ENCODE peak calls at places on chromosomes 4 and X, in seven cellular contexts. J is Right ventricle myocardium inferior; E is stimulated activated CD4-positive, alpha-beta T cell treated with anti-CD3 and anti-CD28 coated beads, Interleukin-1b, Interleukin-23, amount 100 ng/mL, for 1 hour; H is cardiac fibroblast; M is activated gamma-delta T cell treated with anti-CD3 and anti-CD28 coated beads, Interleukin-2, amount 50 U/mL, for 16 hours; S is activated CD4-positive, alpha-beta T cell treated with anti-CD3 and anti-CD28 coated beads, Interleukin-2, amount 10 ng/mL, durations not matched to agents 24 days and 14 days; Q is neural progenitor cell. F is an unnamed sample.

GRCh38 chr4:139735381-139736256 is 70.0 kb downstream of the MGST2 start:
- DNase-seq in J (peak; percentile 77), E (no peak), S (no peak), H (peak; percentile 22), M (no peak), Q (peak; percentile 78), F (no peak)

GRCh38 chrX:101693476-101693875 is 33.8 kb upstream of the ARMCX2 start:
- DNase-seq in Q (no peak), J (no peak), M (no peak), E (no peak), H (no peak), S (no peak), F (no peak)

GRCh38 chr4:6658635-6659075 is 18.2 kb downstream of the MRFAP1 start:
- DNase-seq in S (peak; percentile 85), Q (peak; percentile 53), H (peak; percentile 46), J (no peak), M (no peak), E (peak; percentile 30), F (no peak)

GRCh38 chr4:163858515-163858914 is 364.0 kb downstream of the TMA16 start:
- DNase-seq in Q (no peak), E (no peak), S (no peak), M (no peak), J (no peak), H (no peak), F (no peak)

GRCh38 chrX:7068939-7069367 is 78.6 kb upstream of the STS start:
- DNase-seq in E (no peak), J (no peak), M (no peak), S (peak; percentile 64), H (no peak), Q (peak; percentile 18), F (peak; percentile 23)

GRCh38 chr4:16858275-16858752 is 40.1 kb downstream of the LDB2 start:
- DNase-seq in J (no peak), E (no peak), Q (no peak), S (no peak), M (no peak), H (peak; percentile 31), F (no peak)

GRCh38 chr4:150355858-150356455 is 226.0 kb upstream of the MAB21L2 start:
- DNase-seq in J (no peak), M (no peak), Q (no peak), E (no peak), H (no peak), S (no peak), F (no peak)

GRCh38 chrX:150692837-150693781 is at the start of gene MTMR1:
- DNase-seq in H (peak; percentile 11), Q (peak; percentile 68), S (peak; percentile 82), E (peak; percentile 29), M (peak; percentile 34), J (peak; percentile 69), F (peak; percentile 40)

GRCh38 chr4:173536808-173537429 is 6.9 kb upstream of the HAND2 start:
- DNase-seq in Q (peak; percentile 87), J (no peak), S (no peak), H (no peak), E (no peak), M (no peak), F (no peak)

GRCh38 chr4:82865592-82865991 is 25.4 kb downstream of the SEC31A start:
- DNase-seq in E (no peak), Q (no peak), J (no peak), M (no peak), S (peak; percentile 84), H (peak; percentile 93), F (no peak)

GRCh38 chr4:42570221-42570620 is 86.7 kb downstream of the ATP8A1 start:
- DNase-seq in Q (peak; percentile 78), E (no peak), H (peak; percentile 31), S (no peak), J (peak; percentile 80), M (no peak), F (no peak)

GRCh38 chr4:40475609-40476008 is 140.5 kb downstream of the CHRNA9 start:
- DNase-seq in H (no peak), E (no peak), Q (peak; percentile 39), J (no peak), M (no peak), S (no peak), F (no peak)

GRCh38 chrX:118751950-118752783 is 24.8 kb downstream of the IL13RA1 start:
- DNase-seq in Q (no peak), J (no peak), H (no peak), S (no peak), E (no peak), M (no peak), F (no peak)

GRCh38 chr4:173213296-173213695 is 44.7 kb downstream of the GALNT7 start:
- DNase-seq in E (no peak), Q (no peak), J (no peak), H (no peak), M (no peak), S (no peak), F (no peak)

GRCh38 chr4:71300964-71301363 is 37.9 kb upstream of the SLC4A4 start:
- DNase-seq in J (no peak), H (no peak), Q (no peak), E (no peak), S (no peak), M (no peak), F (no peak)

GRCh38 chr4:186981161-186981560 is 257.5 kb upstream of the FAT1 start:
- DNase-seq in Q (no peak), M (no peak), S (no peak), H (no peak), J (no peak), E (no peak), F (no peak)

GRCh38 chrX:150643271-150643670 is 49.9 kb upstream of the MTMR1 start:
- DNase-seq in J (no peak), Q (no peak), M (no peak), H (peak; percentile 12), S (no peak), E (no peak), F (no peak)

GRCh38 chrX:16785247-16786138 is 773 bp upstream of the TXLNG start:
- DNase-seq in Q (peak; percentile 39), M (no peak), S (no peak), E (no peak), J (no peak), H (no peak), F (no peak)

GRCh38 chrX:70166601-70167590 is 10.4 kb upstream of the DGAT2L6 start:
- DNase-seq in Q (no peak), J (no peak), S (peak; percentile 54), H (peak; percentile 59), M (no peak), E (no peak), F (no peak)

GRCh38 chrX:85611926-85612325 is 232.5 kb upstream of the POF1B start:
- DNase-seq in E (no peak), Q (no peak), H (peak; percentile 8), M (no peak), S (no peak), J (no peak), F (no peak)

GRCh38 chr4:174283507-174284180 is at the start of the genes CEP44 and FBXO8:
- DNase-seq in E (peak; percentile 34), H (peak; percentile 83), M (peak; percentile 34), J (peak; percentile 79), Q (peak; percentile 81), S (peak; percentile 90), F (peak; percentile 15)

GRCh38 chrX:134542485-134542884 is 82.5 kb downstream of the HPRT1 start:
- DNase-seq in M (no peak), S (peak; percentile 59), E (no peak), Q (no peak), J (no peak), H (peak; percentile 88), F (no peak)

GRCh38 chrX:13692771-13693231 is 3.9 kb downstream of the RAB9A start:
- DNase-seq in Q (no peak), M (no peak), H (no peak), J (no peak), E (no peak), S (no peak), F (no peak)

GRCh38 chr4:140395668-140396067 is 22.2 kb downstream of the SCOC start:
- DNase-seq in J (no peak), M (no peak), H (no peak), E (no peak), S (no peak), Q (no peak), F (no peak)

GRCh38 chr4:53951414-53951813 is 113.0 kb downstream of the CHIC2 start:
- DNase-seq in J (no peak), E (no peak), H (no peak), Q (no peak), S (no peak), M (no peak), F (no peak)

GRCh38 chr4:54152846-54153600 is 53.1 kb downstream of the GSX2 start:
- DNase-seq in S (no peak), Q (no peak), H (peak; percentile 64), E (no peak), J (no peak), M (no peak), F (peak; percentile 37)

GRCh38 chr4:102734591-102735385 is 26.0 kb downstream of the MANBA start:
- DNase-seq in H (no peak), E (no peak), J (no peak), M (no peak), S (peak; percentile 70), Q (no peak), F (no peak)

GRCh38 chrX:16547644-16548043 is 102.3 kb upstream of the S100G start:
- DNase-seq in Q (no peak), S (no peak), J (no peak), M (no peak), H (no peak), E (no peak), F (no peak)

GRCh38 chr4:165810726-165811125 is 62.3 kb upstream of the TLL1 start:
- DNase-seq in J (no peak), Q (no peak), H (no peak), M (no peak), E (no peak), S (no peak), F (no peak)

GRCh38 chr4:140764785-140765392 is 8.7 kb upstream of the TBC1D9 start:
- DNase-seq in H (no peak), J (no peak), S (no peak), M (no peak), E (no peak), Q (peak; percentile 5), F (no peak)

GRCh38 chrX:153635788-153636668 is 11.0 kb upstream of the DUSP9 start:
- DNase-seq in J (no peak), Q (peak; percentile 67), H (no peak), M (no peak), E (no peak), S (peak; percentile 65), F (peak; percentile 95)

GRCh38 chr4:144646523-144647094 is 653 bp downstream of the HHIP start:
- DNase-seq in S (peak; percentile 62), M (no peak), Q (peak; percentile 58), J (no peak), E (no peak), H (peak; percentile 34), F (peak; percentile 20)

GRCh38 chrX:70168238-70169188 is 8.8 kb upstream of the DGAT2L6 start:
- DNase-seq in H (peak; percentile 72), S (no peak), M (no peak), E (no peak), Q (peak; percentile 26), J (no peak), F (no peak)

GRCh38 chr4:123501733-123502132 is 105.1 kb downstream of the SPRY1 start:
- DNase-seq in S (no peak), H (no peak), J (no peak), Q (no peak), M (no peak), E (no peak), F (no peak)

GRCh38 chr4:131001371-131001770 is 1905.4 kb downstream of the C4orf33 start:
- DNase-seq in Q (no peak), S (no peak), H (no peak), E (no peak), M (no peak), J (no peak), F (no peak)

GRCh38 chrX:70313503-70313902 is 23.6 kb downstream of the KIF4A start:
- DNase-seq in Q (no peak), E (no peak), H (peak; percentile 28), S (no peak), M (no peak), J (no peak), F (no peak)

GRCh38 chr4:87410157-87410556 is 12.2 kb upstream of the NUDT9 start:
- DNase-seq in S (no peak), M (no peak), Q (no peak), H (no peak), E (no peak), J (no peak), F (no peak)

GRCh38 chr4:153535735-153536494 is 69.8 kb downstream of the TMEM131L start:
- DNase-seq in Q (peak; percentile 39), S (no peak), E (no peak), H (peak; percentile 44), J (no peak), M (no peak), F (no peak)